ENCODE peak calls at places on chromosomes 12 and 14, in six cellular contexts. One of them, this sample, is unnamed.

GRCh38 chr12:132761032-132761910 is at the start of gene ANKLE2:
- DNase-seq in RWPE2: peak; percentile 68
- DNase-seq in cardiac muscle cell: peak; percentile 78
- DNase-seq in GM23338: peak; percentile 50
- DNase-seq in tibial artery: peak; percentile 29
- DNase-seq in endodermal cell: peak; percentile 77
- DNase-seq in this sample: peak; percentile 69

GRCh38 chr12:48629541-48629940 is 52.5 kb downstream of the KANSL2 start:
- DNase-seq in RWPE2: no peak
- DNase-seq in cardiac muscle cell: no peak
- DNase-seq in GM23338: no peak
- DNase-seq in tibial artery: no peak
- DNase-seq in endodermal cell: no peak
- DNase-seq in this sample: no peak

GRCh38 chr14:22986508-22987054 is 4.2 kb upstream of the AJUBA start:
- DNase-seq in RWPE2: peak; percentile 85
- DNase-seq in cardiac muscle cell: peak; percentile 92
- DNase-seq in GM23338: peak; percentile 94
- DNase-seq in tibial artery: peak; percentile 90
- DNase-seq in endodermal cell: peak; percentile 96
- DNase-seq in this sample: peak; percentile 92

GRCh38 chr14:92154283-92154942 is 32.6 kb downstream of the CPSF2 start:
- DNase-seq in RWPE2: no peak
- DNase-seq in cardiac muscle cell: no peak
- DNase-seq in GM23338: no peak
- DNase-seq in tibial artery: no peak
- DNase-seq in endodermal cell: no peak
- DNase-seq in this sample: no peak

GRCh38 chr12:82486524-82487235 is 128.4 kb downstream of the METTL25 start:
- DNase-seq in RWPE2: no peak
- DNase-seq in cardiac muscle cell: peak; percentile 74
- DNase-seq in GM23338: no peak
- DNase-seq in tibial artery: no peak
- DNase-seq in endodermal cell: no peak
- DNase-seq in this sample: peak; percentile 65

GRCh38 chr12:1840561-1840960 is 20.2 kb downstream of the LRTM2 start:
- DNase-seq in RWPE2: peak; percentile 49
- DNase-seq in cardiac muscle cell: no peak
- DNase-seq in GM23338: no peak
- DNase-seq in tibial artery: no peak
- DNase-seq in endodermal cell: peak; percentile 48
- DNase-seq in this sample: no peak

GRCh38 chr12:16636435-16637055 is 30.6 kb upstream of the LMO3 start:
- DNase-seq in RWPE2: no peak
- DNase-seq in cardiac muscle cell: no peak
- DNase-seq in GM23338: no peak
- DNase-seq in tibial artery: no peak
- DNase-seq in endodermal cell: no peak
- DNase-seq in this sample: no peak

GRCh38 chr12:95179011-95179410 is 38.3 kb downstream of the FGD6 start:
- DNase-seq in RWPE2: no peak
- DNase-seq in cardiac muscle cell: no peak
- DNase-seq in GM23338: no peak
- DNase-seq in tibial artery: no peak
- DNase-seq in endodermal cell: no peak
- DNase-seq in this sample: no peak

GRCh38 chr14:29738056-29738455 is 189.6 kb downstream of the PRKD1 start:
- DNase-seq in RWPE2: no peak
- DNase-seq in cardiac muscle cell: no peak
- DNase-seq in GM23338: no peak
- DNase-seq in tibial artery: no peak
- DNase-seq in endodermal cell: no peak
- DNase-seq in this sample: no peak

GRCh38 chr12:66011731-66012130 is 118.8 kb downstream of the LLPH start:
- DNase-seq in RWPE2: no peak
- DNase-seq in cardiac muscle cell: peak; percentile 68
- DNase-seq in GM23338: no peak
- DNase-seq in tibial artery: no peak
- DNase-seq in endodermal cell: no peak
- DNase-seq in this sample: no peak

GRCh38 chr14:78254911-78255431 is 84.8 kb downstream of the NRXN3 start:
- DNase-seq in RWPE2: peak; percentile 97
- DNase-seq in cardiac muscle cell: peak; percentile 8
- DNase-seq in GM23338: no peak
- DNase-seq in tibial artery: no peak
- DNase-seq in endodermal cell: no peak
- DNase-seq in this sample: peak; percentile 85

GRCh38 chr12:120702629-120703028 is 7.6 kb upstream of the UNC119B start:
- DNase-seq in RWPE2: no peak
- DNase-seq in cardiac muscle cell: no peak
- DNase-seq in GM23338: no peak
- DNase-seq in tibial artery: no peak
- DNase-seq in endodermal cell: no peak
- DNase-seq in this sample: no peak

GRCh38 chr14:35988550-35988949 is 162.4 kb downstream of the BRMS1L start:
- DNase-seq in RWPE2: no peak
- DNase-seq in cardiac muscle cell: no peak
- DNase-seq in GM23338: no peak
- DNase-seq in tibial artery: no peak
- DNase-seq in endodermal cell: no peak
- DNase-seq in this sample: no peak

GRCh38 chr12:100716658-100716948 is 78.0 kb upstream of the ANO4 start:
- DNase-seq in RWPE2: no peak
- DNase-seq in cardiac muscle cell: peak; percentile 2
- DNase-seq in GM23338: peak; percentile 74
- DNase-seq in tibial artery: no peak
- DNase-seq in endodermal cell: peak; percentile 85
- DNase-seq in this sample: peak; percentile 13

GRCh38 chr12:47941475-47942326 is 21.7 kb upstream of the TMEM106C start:
- DNase-seq in RWPE2: no peak
- DNase-seq in cardiac muscle cell: no peak
- DNase-seq in GM23338: peak; percentile 35
- DNase-seq in tibial artery: no peak
- DNase-seq in endodermal cell: no peak
- DNase-seq in this sample: no peak

DNA sequence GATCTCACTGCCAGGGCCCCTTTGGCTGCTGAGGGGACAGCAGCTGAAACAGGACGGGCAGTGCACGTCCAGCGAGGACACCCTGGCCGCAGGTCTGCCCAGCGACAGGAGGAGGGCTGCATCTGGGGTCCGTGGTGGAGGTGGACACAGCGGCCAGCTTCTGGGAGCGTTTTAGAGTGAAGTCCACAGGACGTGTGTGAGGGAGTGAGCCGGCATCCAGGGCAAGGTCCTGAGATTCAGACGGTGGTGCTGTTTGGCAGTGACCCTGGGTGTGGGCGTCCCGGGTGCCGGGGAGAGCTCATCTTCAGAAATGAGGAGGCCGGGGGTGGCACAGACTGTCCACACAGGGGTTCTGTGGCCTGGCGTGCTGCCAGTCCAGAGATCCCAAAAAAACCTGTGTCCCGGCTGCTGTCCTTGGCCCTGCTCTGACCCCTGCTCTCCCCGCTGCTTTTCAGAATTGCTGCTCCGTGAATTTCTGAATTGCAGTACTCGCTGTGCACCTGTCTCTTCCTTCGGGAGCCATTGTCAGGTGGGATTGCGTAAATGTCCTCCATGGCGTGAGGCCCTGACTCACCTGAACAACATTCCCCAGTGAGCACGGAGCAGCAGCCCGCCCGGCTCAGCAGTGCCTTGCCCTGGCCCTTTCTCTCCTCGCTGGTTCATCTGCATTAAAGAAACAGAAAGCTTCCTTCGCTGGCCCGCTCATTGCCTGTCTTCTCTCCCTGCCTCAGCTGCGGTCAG is 183.5 kb upstream of the C14orf180 start:
- DNase-seq in RWPE2: peak; percentile 60
- DNase-seq in cardiac muscle cell: no peak
- DNase-seq in GM23338: no peak
- DNase-seq in tibial artery: peak; percentile 16
- DNase-seq in endodermal cell: no peak
- DNase-seq in this sample: no peak
- H3K4me3 ChIP-seq in RWPE2: no peak overlapping the region
- H3K4me3 ChIP-seq in cardiac muscle cell: no peak overlapping the region
- H3K4me3 ChIP-seq in GM23338: no peak overlapping the region
- H3K4me3 ChIP-seq in tibial artery: no peak overlapping the region
- H3K4me3 ChIP-seq in endodermal cell: no peak overlapping the region
- H3K4me3 ChIP-seq in this sample: no peak overlapping the region

DNA sequence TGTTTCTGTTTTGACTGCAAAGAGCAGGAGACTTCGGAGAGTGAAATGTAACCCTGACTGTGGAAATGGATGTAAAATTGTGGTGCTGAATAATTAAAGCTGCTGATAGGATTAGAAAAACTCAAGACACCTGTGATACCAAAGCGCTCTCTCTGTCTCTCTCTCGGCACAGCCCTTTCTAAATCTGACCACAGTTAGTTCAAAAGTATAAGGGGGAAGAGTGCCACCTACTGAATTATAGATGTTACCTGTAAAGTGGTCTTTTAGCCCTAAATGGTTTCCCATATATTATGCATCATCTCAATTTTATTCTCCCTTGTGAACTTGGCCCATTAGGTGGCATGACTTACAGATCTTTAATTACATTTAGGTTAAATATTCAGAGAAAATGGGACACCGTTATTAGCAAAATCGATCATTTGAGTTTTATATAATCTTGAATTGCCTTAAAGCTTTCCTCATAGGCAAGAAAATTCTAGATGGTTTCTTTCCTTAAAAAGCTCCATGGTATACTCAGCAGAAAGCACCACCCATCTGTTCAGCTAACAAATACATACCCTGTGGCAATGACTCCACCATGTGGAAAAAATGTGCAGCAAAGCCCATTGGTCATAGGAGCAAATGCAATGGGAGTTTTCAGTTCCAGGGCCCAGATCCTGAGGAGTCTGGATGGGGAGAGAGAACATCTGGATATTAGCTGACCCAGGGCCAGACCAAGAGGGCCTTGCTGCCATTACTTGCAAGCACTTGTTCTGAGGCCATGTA is 18.1 kb downstream of the RFC5 start:
- DNase-seq in RWPE2: no peak
- DNase-seq in cardiac muscle cell: peak; percentile 58
- DNase-seq in GM23338: peak; percentile 65
- DNase-seq in tibial artery: no peak
- DNase-seq in endodermal cell: peak; percentile 80
- DNase-seq in this sample: peak; percentile 63
- TF ChIP-seq CTCF in RWPE2: peak; percentile 60
- TF ChIP-seq CTCF in cardiac muscle cell: peak; percentile 46
- TF ChIP-seq CTCF in GM23338: peak; percentile 47
- TF ChIP-seq CTCF in tibial artery: peak; percentile 20
- TF ChIP-seq CTCF in endodermal cell: peak; percentile 57
- TF ChIP-seq CTCF in this sample: peak; percentile 53

DNA sequence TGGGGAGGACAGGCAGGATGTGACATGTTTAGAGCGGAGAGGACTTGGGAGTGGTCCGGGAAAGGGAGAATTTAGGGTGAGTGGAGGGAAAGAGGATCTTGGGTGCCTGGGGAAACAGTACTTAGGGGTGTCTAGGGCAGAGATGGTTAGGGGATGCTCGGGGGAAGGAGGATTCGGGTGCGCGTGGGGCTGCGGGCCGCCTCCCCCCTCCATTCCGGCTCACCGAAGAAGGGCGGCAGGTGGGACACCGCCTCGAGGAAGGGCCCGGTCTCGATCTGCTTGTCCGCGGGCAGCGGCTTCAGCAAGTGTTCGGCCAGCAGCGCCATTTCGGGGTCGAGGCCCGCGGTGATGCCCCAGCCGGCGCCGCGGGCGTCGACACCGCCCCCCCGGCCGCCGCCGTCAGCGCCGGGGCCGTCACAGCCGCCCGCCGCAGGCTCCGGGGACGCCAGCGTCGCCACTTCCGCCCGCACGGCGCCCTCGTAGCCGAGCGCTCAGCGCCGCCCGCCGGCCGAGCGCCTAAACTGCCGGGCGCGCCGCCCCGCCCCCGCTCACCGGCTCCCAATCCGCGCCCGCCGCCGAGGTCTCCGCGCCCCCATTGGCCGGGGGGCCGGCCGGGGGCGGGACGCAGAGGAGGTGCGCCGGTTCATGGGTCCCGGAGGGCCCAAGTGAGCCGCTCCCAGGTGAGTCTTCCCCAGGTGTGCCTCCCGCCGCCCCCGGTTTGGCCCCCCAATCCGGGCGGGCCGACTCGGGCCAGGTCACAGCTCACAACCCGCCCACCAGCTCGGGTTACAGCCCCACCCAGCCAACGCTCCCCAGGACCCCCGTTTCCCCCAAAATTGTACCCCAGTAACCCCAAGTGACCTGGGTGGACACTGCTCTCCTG is at the start of gene GLTP:
- DNase-seq in RWPE2: peak; percentile 79
- DNase-seq in cardiac muscle cell: peak; percentile 81
- DNase-seq in GM23338: peak; percentile 95
- DNase-seq in tibial artery: peak; percentile 77
- DNase-seq in endodermal cell: peak; percentile 98
- DNase-seq in this sample: peak; percentile 91
- H3K4me3 ChIP-seq in RWPE2: peak within 1 kb of the TSS; percentile 98
- H3K4me3 ChIP-seq in cardiac muscle cell: peak within 1 kb of the TSS; percentile 89
- H3K4me3 ChIP-seq in GM23338: peak within 1 kb of the TSS; percentile 95
- H3K4me3 ChIP-seq in tibial artery: peak within 1 kb of the TSS; percentile 92
- H3K4me3 ChIP-seq in endodermal cell: peak within 1 kb of the TSS; percentile 99
- H3K4me3 ChIP-seq in this sample: peak within 1 kb of the TSS; percentile 66

DNA sequence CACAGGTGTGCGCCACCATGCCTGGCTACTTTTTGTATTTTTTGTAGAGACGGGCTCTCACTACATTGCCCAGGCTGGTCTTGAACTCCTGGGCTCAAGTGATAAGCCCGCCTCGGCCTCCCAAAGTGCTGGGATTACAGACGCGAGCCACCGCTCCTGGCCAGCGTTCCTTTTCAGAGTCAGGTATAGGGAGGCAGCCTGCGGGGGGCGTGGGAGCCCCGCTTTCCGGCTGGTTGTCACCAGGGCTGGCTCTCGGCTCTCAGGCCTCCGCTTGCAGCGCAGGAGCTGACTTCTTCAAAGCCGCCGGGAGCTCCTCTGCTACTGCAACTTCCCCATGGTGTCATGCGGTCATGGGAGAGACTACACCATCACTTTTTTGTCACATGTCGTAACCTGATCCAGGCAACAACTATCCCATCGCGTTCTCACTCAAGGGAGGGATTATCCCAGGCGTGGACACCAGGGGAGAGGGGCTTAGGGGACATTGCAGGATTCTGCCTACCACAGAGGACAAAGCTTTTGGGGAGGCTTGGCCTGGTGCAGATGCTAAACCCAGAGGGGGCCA is 129.4 kb downstream of the SCARB1 start:
- DNase-seq in RWPE2: no peak
- DNase-seq in cardiac muscle cell: no peak
- DNase-seq in GM23338: peak; percentile 95
- DNase-seq in tibial artery: peak; percentile 56
- DNase-seq in endodermal cell: peak; percentile 97
- DNase-seq in this sample: no peak
- TF ChIP-seq CTCF in RWPE2: no peak
- TF ChIP-seq CTCF in cardiac muscle cell: no peak
- TF ChIP-seq CTCF in GM23338: peak; percentile 22
- TF ChIP-seq CTCF in tibial artery: no peak
- TF ChIP-seq CTCF in endodermal cell: peak; percentile 81
- TF ChIP-seq CTCF in this sample: no peak

DNA sequence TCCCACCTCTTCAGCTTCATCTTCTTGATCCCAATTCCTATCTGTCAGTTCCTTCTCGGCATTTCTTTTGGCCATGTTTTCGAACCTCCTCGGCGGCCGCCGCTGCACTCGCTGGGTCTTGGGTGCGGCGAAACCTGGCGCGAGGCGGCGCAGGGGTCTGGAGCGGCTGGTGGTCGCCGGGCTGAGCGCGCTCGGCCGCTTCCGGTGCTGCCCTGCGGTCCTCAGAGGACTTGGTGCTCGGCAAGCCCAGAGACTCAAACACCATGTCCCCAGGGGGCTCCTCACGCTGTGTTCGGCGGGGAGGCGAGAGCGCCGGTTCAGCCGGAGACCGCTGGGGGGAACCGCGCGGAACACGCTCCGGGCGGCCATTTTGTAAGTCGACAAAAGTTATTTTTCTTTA is 51.8 kb downstream of the PPP1R36 start:
- DNase-seq in RWPE2: no peak
- DNase-seq in cardiac muscle cell: peak; percentile 37
- DNase-seq in GM23338: no peak
- DNase-seq in tibial artery: no peak
- DNase-seq in endodermal cell: no peak
- DNase-seq in this sample: no peak
- H3K4me3 ChIP-seq in RWPE2: no peak overlapping the region
- H3K4me3 ChIP-seq in cardiac muscle cell: no peak overlapping the region
- H3K4me3 ChIP-seq in GM23338: no peak overlapping the region
- H3K4me3 ChIP-seq in tibial artery: no peak overlapping the region
- H3K4me3 ChIP-seq in endodermal cell: no peak overlapping the region
- H3K4me3 ChIP-seq in this sample: no peak overlapping the region